ENCODE peak calls at places on chromosomes 4 and X, in four cellular contexts. H, V, D and A are unnamed samples.
A peak's percentile ranks its signal among the peaks of the same experiment; 100 is the strongest.

GRCh38 chrX:53684415-53685192 is 1.9 kb downstream of the HUWE1 start:
- DNase-seq in H (no peak), D (no peak), V (no peak), A (no peak)

GRCh38 chrX:72712094-72712755 is 1.9 kb downstream of the PHKA1 start:
- DNase-seq in V (no peak), H (no peak), D (no peak), A (no peak)

GRCh38 chr4:183747931-183748664 is 89.0 kb downstream of the TRAPPC11 start:
- DNase-seq in D (no peak), V (no peak), H (peak; percentile 4), A (no peak)

GRCh38 chrX:38050806-38051205 is 44.5 kb downstream of the SYTL5 start:
- DNase-seq in H (no peak), V (no peak), D (no peak), A (no peak)

GRCh38 chrX:130084651-130085237 is 25.6 kb downstream of the ELF4 start:
- DNase-seq in D (no peak), H (no peak), V (no peak), A (no peak)

GRCh38 chr4:164357957-164358356 is 396.0 kb upstream of the SMIM31 start:
- DNase-seq in D (no peak), V (no peak), H (no peak), A (no peak)

GRCh38 chr4:121226362-121226761 is 62.2 kb upstream of the TNIP3 start:
- DNase-seq in V (no peak), D (no peak), H (no peak), A (no peak)

GRCh38 chr4:1872918-1873269 is 1.7 kb downstream of the NSD2 start:
- DNase-seq in D (no peak), V (no peak), H (peak; percentile 67), A (no peak)

GRCh38 chrX:127306262-127306661 is 486.7 kb downstream of the PRR32 start:
- DNase-seq in V (no peak), H (no peak), D (no peak), A (no peak)

GRCh38 chr4:151808120-151808529 is 47.3 kb upstream of the GATB start:
- DNase-seq in H (peak; percentile 48), D (no peak), V (no peak), A (no peak)

GRCh38 chr4:23717528-23718248 is 172.2 kb downstream of the PPARGC1A start:
- DNase-seq in H (peak; percentile 12), V (no peak), D (no peak), A (no peak)

GRCh38 chrX:40374486-40374885 is 206.3 kb upstream of the ATP6AP2 start:
- DNase-seq in D (no peak), V (no peak), H (no peak), A (no peak)

GRCh38 chrX:39862958-39863357 is 234.8 kb downstream of the BCOR start:
- DNase-seq in D (no peak), V (no peak), H (no peak), A (no peak)